ENCODE peak calls at places on chromosome 21, in four cellular contexts. W, N, Q and L are unnamed samples.

GRCh38 chr21:29342394-29342957 is 43.8 kb downstream of the BACH1 start:
- DNase-seq in N (no peak), W (no peak), Q (no peak), L (peak)

GRCh38 chr21:25561668-25562641 is 45.3 kb downstream of the MRPL39 start:
- DNase-seq in N (no peak), W (no peak), Q (peak), L (peak)

GRCh38 chr21:45294509-45295291 is 7.0 kb upstream of the POFUT2 start:
- DNase-seq in W (no peak), Q (no peak), N (no peak), L (peak)

GRCh38 chr21:33162436-33162921 is 67.3 kb upstream of the IFNAR2 start:
- DNase-seq in Q (no peak), W (no peak), N (no peak), L (no peak)

GRCh38 chr21:37462087-37462861 is 95.7 kb downstream of the DYRK1A start:
- DNase-seq in Q (no peak), W (no peak), N (no peak), L (no peak)

GRCh38 chr21:33864150-33864549 is 51.5 kb downstream of the ATP5PO start:
- DNase-seq in W (no peak), Q (no peak), N (no peak), L (no peak)

GRCh38 chr21:39666026-39666425 is 53.3 kb downstream of the B3GALT5 start:
- DNase-seq in Q (no peak), N (no peak), W (no peak), L (no peak)

GRCh38 chr21:39429445-39429844 is 16.1 kb downstream of the LCA5L start:
- DNase-seq in N (no peak), W (no peak), Q (no peak), L (no peak)

GRCh38 chr21:17514124-17514481 is 1.3 kb downstream of the CXADR start:
- DNase-seq in W (no peak), Q (no peak), N (no peak), L (no peak)

GRCh38 chr21:21045538-21045937 is 47.3 kb downstream of the NCAM2 start:
- DNase-seq in N (no peak), Q (no peak), W (no peak), L (no peak)

GRCh38 chr21:43361493-43362296 is 65.2 kb downstream of the SIK1 start:
- DNase-seq in W (no peak), N (no peak), Q (peak), L (no peak)

GRCh38 chr21:38220270-38220737 is 36.5 kb upstream of the KCNJ15 start:
- DNase-seq in N (no peak), W (no peak), Q (no peak), L (no peak)

GRCh38 chr21:43866233-43866632 is 1.2 kb downstream of the AGPAT3 start:
- DNase-seq in N (peak), W (peak), Q (no peak), L (no peak)

GRCh38 chr21:29568020-29568419 is 269.3 kb downstream of the BACH1 start:
- DNase-seq in Q (no peak), W (no peak), N (no peak), L (no peak)

GRCh38 chr21:30233636-30234035 is 17.7 kb upstream of the CLDN8 start:
- DNase-seq in W (no peak), N (no peak), Q (no peak), L (no peak)

GRCh38 chr21:31781737-31782136 is 49.8 kb upstream of the SCAF4 start:
- DNase-seq in W (no peak), N (peak), Q (no peak), L (no peak)

GRCh38 chr21:34923626-34924025 is 125.5 kb downstream of the RUNX1 start:
- DNase-seq in Q (no peak), N (no peak), W (no peak), L (no peak)